ENCODE peak calls at places on chromosomes 2 and 18, in eight cellular contexts. I is CD8-positive, alpha-beta T cell; A is sigmoid colon; H is heart right ventricle; Y is WERI-Rb-1; U is AG09309; L is cardiac fibroblast; B is fibroblast of mammary gland. D is an unnamed sample.

GRCh38 chr2:28586864-28587263 is 91.0 kb downstream of the PLB1 start:
- DNase-seq in L (no peak), A (peak; percentile 50), U (no peak), H (no peak), B (no peak), Y (no peak), I (peak; percentile 15), D (no peak)

GRCh38 chr2:41061371-41061770 is 609.5 kb upstream of the SLC8A1 start:
- DNase-seq in U (peak; percentile 23), Y (no peak), L (peak; percentile 10), A (no peak), B (peak; percentile 87), I (no peak), H (no peak), D (peak; percentile 92)

GRCh38 chr2:18214936-18215335 is 336.5 kb downstream of the KCNS3 start:
- DNase-seq in L (peak; percentile 52), U (no peak), I (no peak), H (no peak), Y (no peak), A (no peak), B (peak; percentile 1), D (no peak)

GRCh38 chr2:68018727-68019126 is 44.1 kb downstream of the C1D start:
- DNase-seq in A (no peak), Y (no peak), U (no peak), B (no peak), L (no peak), I (no peak), H (no peak), D (no peak)

GRCh38 chr2:18988557-18989232 is 369.7 kb downstream of the OSR1 start:
- DNase-seq in A (no peak), Y (no peak), L (no peak), U (no peak), I (no peak), H (no peak), B (no peak), D (no peak)

GRCh38 chr2:230723363-230723762 is 10.7 kb downstream of the CAB39 start:
- DNase-seq in A (no peak), B (no peak), H (no peak), Y (no peak), L (peak; percentile 53), I (no peak), U (no peak), D (no peak)

GRCh38 chr2:166365803-166366420 is 9.8 kb downstream of the SCN9A start:
- DNase-seq in A (no peak), Y (no peak), U (no peak), H (no peak), I (no peak), B (peak; percentile 11), L (no peak), D (peak; percentile 28)

GRCh38 chr2:86176583-86176982 is 18.7 kb downstream of the IMMT start:
- DNase-seq in U (no peak), B (no peak), L (no peak), I (no peak), H (no peak), A (no peak), Y (no peak), D (no peak)

GRCh38 chr2:212311807-212312404 is 226.7 kb downstream of the ERBB4 start:
- DNase-seq in B (no peak), I (no peak), L (no peak), H (no peak), A (no peak), Y (no peak), U (no peak), D (no peak)

GRCh38 chr2:31362581-31362980 is 52.0 kb downstream of the XDH start:
- DNase-seq in B (no peak), I (no peak), Y (no peak), H (no peak), A (no peak), U (no peak), L (no peak), D (no peak)

GRCh38 chr2:84954329-84954728 is 16.6 kb upstream of the KCMF1 start:
- DNase-seq in U (no peak), B (no peak), Y (no peak), A (no peak), I (no peak), H (no peak), L (no peak), D (no peak)

GRCh38 chr2:31983762-31984467 is 26.9 kb downstream of the MEMO1 start:
- DNase-seq in A (no peak), I (no peak), L (no peak), B (no peak), Y (no peak), U (no peak), H (no peak), D (no peak)

GRCh38 chr2:181421464-181421863 is 35.7 kb upstream of the ITGA4 start:
- DNase-seq in B (no peak), L (no peak), I (no peak), U (no peak), Y (no peak), H (no peak), A (no peak), D (no peak)

GRCh38 chr2:166651080-166651675 is 157.1 kb upstream of the SCN7A start:
- DNase-seq in B (peak; percentile 20), Y (no peak), L (peak; percentile 77), U (no peak), H (no peak), A (no peak), I (no peak), D (peak; percentile 86)

GRCh38 chr2:229821353-229821752 is 100.5 kb downstream of the TRIP12 start:
- DNase-seq in A (no peak), U (no peak), B (no peak), L (no peak), Y (no peak), H (no peak), I (no peak), D (no peak)

GRCh38 chr18:3269900-3270299 is 8.0 kb downstream of the MYL12B start:
- DNase-seq in L (no peak), Y (no peak), I (no peak), A (no peak), B (no peak), U (no peak), H (no peak), D (no peak)

GRCh38 chr2:14975401-14975800 is 342.9 kb downstream of the LRATD1 start:
- DNase-seq in H (no peak), Y (no peak), I (no peak), A (no peak), B (peak; percentile 25), L (no peak), U (no peak), D (no peak)

DNA sequence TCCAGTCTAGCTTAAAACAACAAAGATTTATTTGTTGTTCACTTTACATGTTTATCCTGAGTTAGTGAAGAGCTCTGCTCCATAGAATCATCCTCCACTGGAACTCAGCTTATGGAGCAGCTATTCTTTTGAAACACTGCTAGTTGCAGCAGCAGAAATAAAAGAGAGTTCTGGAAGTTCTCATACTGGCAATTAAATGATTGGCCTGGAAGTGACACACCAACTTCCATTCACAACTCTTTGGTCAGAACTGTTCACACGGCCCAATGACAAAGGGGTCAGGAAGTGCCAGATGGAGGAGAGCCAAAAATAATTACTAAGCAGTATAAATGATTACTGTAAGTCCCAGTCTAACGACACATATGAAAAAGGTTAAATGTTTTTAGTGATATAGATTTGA is 39.1 kb downstream of the FBXO11 start:
- DNase-seq in H (no peak), L (peak; percentile 92), I (no peak), U (peak; percentile 41), A (no peak), B (peak; percentile 94), Y (no peak), D (peak; percentile 54)
- H3K4me3 ChIP-seq in H (no peak overlapping the region), L (no peak overlapping the region), I (no peak overlapping the region), U (no peak overlapping the region), A (no peak overlapping the region), B (no peak overlapping the region), Y (no peak overlapping the region), D (no peak overlapping the region)

DNA sequence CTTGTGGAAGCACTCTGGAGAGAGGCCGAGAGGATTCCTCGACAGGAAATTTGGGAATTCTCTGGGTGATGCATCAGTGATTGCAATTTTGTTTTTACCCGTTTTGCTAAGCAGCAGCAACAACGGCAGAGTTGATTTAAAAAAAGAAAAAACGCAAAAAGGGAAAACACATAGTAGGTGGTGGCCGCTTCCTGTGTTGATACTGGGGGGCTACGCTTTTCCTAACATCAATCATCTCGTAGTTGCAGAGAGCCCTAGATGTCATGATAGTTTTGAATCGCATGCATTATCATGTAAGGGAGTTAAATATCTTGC is 271 bp upstream of the RBM43 start:
- DNase-seq in B (no peak), H (no peak), I (no peak), U (no peak), Y (no peak), A (no peak), L (no peak), D (no peak)
- H3K4me3 ChIP-seq in B (peak overlapping the region; percentile 63), H (peak overlapping the region; percentile 85), I (peak overlapping the region; percentile 68), U (peak overlapping the region; percentile 81), Y (peak overlapping the region; percentile 52), A (peak overlapping the region; percentile 96), L (peak overlapping the region; percentile 84), D (peak overlapping the region; percentile 63)

DNA sequence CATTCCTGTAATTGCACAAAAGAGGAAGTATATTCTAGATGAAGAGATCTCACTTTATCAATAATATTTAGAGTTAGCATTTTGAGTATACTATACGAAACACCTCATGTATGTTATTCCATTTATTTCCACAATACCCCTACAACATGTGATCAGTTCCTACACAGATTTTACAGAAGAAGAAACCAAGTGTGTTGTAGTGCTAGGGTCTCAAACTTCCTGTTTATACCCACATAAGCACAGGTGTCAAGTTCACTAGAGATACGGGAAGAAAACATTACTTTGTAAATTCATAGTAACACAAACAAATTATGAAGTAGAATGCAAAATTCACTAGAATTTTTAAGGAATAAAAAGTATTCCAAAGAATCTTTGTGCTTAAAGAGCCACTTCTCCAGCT is 46.4 kb downstream of the KCTD18 start:
- DNase-seq in L (no peak), B (no peak), I (no peak), H (no peak), A (no peak), Y (no peak), U (no peak), D (no peak)
- H3K4me3 ChIP-seq in L (no peak overlapping the region), B (no peak overlapping the region), I (no peak overlapping the region), H (no peak overlapping the region), A (no peak overlapping the region), Y (no peak overlapping the region), U (no peak overlapping the region), D (no peak overlapping the region)

DNA sequence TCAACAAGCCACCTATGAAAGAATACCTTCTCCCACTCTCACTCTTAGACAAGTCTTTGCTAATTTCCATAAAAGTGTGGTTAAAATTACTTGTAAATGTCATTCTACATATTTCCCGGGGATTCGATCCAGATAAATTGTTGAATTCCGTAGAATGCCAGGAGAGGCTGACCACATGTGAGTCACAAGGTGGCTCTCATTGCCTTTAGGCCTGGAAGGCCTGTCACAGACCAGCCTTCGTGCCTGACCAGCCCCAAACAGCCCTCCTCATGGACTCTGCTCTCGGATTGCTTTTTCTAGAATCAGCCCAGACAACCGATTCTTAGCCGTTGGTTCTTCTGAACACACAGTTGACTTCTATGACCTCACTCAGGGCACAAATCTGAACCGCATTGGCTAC is 86.0 kb downstream of the RTN4 start:
- DNase-seq in A (no peak), B (peak; percentile 43), L (no peak), H (no peak), I (no peak), Y (no peak), U (no peak), D (peak; percentile 33)
- H3K4me3 ChIP-seq in A (no peak overlapping the region), B (no peak overlapping the region), L (no peak overlapping the region), H (no peak overlapping the region), I (no peak overlapping the region), Y (no peak overlapping the region), U (no peak overlapping the region), D (no peak overlapping the region)

D was measured in astrocyte of the cerebellum.